ENCODE peak calls at places on chromosome 9, in eight cellular contexts. X is GM10248, S is WERI-Rb-1, R is tibial artery, G is neural crest cell, I is epithelial cell of proximal tubule, T is GM06990, A is cardiac muscle cell. O is an unnamed sample.

GRCh38 chr9:98686961-98687855 is 21.5 kb downstream of the GABBR2 start:
- DNase-seq in I (no peak), S (no peak), T (no peak), R (no peak), A (no peak), G (no peak), X (no peak), O (no peak)

GRCh38 chr9:69573666-69574456 is 98.3 kb downstream of the APBA1 start:
- DNase-seq in S (no peak), T (no peak), I (no peak), R (no peak), G (no peak), X (no peak), A (no peak), O (no peak)

GRCh38 chr9:29945012-29945411 is 2371.7 kb upstream of the C9orf72 start:
- DNase-seq in R (no peak), G (no peak), I (no peak), X (no peak), S (no peak), A (no peak), T (no peak), O (no peak)

GRCh38 chr9:17906841-17907779 is 328.2 kb downstream of the SH3GL2 start:
- DNase-seq in R (peak; percentile 66), G (no peak), X (peak; percentile 15), I (no peak), S (peak; percentile 9), A (peak; percentile 7), T (peak; percentile 6), O (peak; percentile 24)

GRCh38 chr9:98967680-98968079 is 24.0 kb downstream of the COL15A1 start:
- DNase-seq in T (no peak), X (no peak), A (no peak), R (peak; percentile 48), G (no peak), I (no peak), S (no peak), O (no peak)

GRCh38 chr9:86116425-86116824 is 17.1 kb upstream of the GOLM1 start:
- DNase-seq in R (no peak), T (no peak), A (no peak), X (no peak), I (no peak), G (no peak), S (no peak), O (no peak)

GRCh38 chr9:136231478-136232297 is 13.9 kb downstream of the QSOX2 start:
- DNase-seq in I (no peak), T (no peak), G (no peak), X (no peak), A (no peak), S (peak; percentile 86), R (no peak), O (no peak)

GRCh38 chr9:84670106-84670800 is 724 bp downstream of the NTRK2 start:
- DNase-seq in G (peak; percentile 25), T (peak; percentile 9), R (peak; percentile 70), A (peak; percentile 48), X (peak; percentile 18), S (no peak), I (no peak), O (peak; percentile 36)

GRCh38 chr9:103530934-103531333 is 535.8 kb downstream of the CYLC2 start:
- DNase-seq in A (no peak), T (no peak), S (no peak), G (no peak), X (no peak), R (no peak), I (no peak), O (no peak)

GRCh38 chr9:105693435-105694275 is 686 bp upstream of the TMEM38B start:
- DNase-seq in R (no peak), I (no peak), X (peak; percentile 31), A (no peak), S (no peak), G (no peak), T (no peak), O (peak; percentile 40)

GRCh38 chr9:89179535-89179919 is 909 bp upstream of the SHC3 start:
- DNase-seq in R (no peak), A (peak; percentile 4), X (no peak), G (no peak), T (no peak), I (peak; percentile 25), S (no peak), O (no peak)

GRCh38 chr9:79155308-79155707 is 416.5 kb upstream of the TLE4 start:
- DNase-seq in R (no peak), I (no peak), G (no peak), X (no peak), A (no peak), S (peak; percentile 19), T (no peak), O (no peak)

GRCh38 chr9:116213673-116214047 is 60.1 kb downstream of the PAPPA start:
- DNase-seq in I (no peak), T (no peak), S (no peak), R (no peak), G (no peak), A (no peak), X (no peak), O (no peak)

GRCh38 chr9:129394011-129394919 is 216.2 kb upstream of the IER5L start:
- DNase-seq in A (no peak), T (no peak), G (no peak), X (no peak), R (peak; percentile 59), S (no peak), I (no peak), O (no peak)

GRCh38 chr9:129396365-129396708 is 218.3 kb upstream of the IER5L start:
- DNase-seq in A (no peak), I (no peak), X (no peak), G (no peak), S (no peak), T (no peak), R (no peak), O (no peak)

GRCh38 chr9:129393064-129393463 is 215.0 kb upstream of the IER5L start:
- DNase-seq in T (no peak), G (no peak), I (no peak), X (no peak), S (no peak), A (no peak), R (peak; percentile 1), O (no peak)

GRCh38 chr9:129395633-129396364 is 217.7 kb upstream of the IER5L start:
- DNase-seq in A (no peak), S (no peak), G (no peak), T (no peak), R (no peak), I (no peak), X (no peak), O (no peak)

DNA sequence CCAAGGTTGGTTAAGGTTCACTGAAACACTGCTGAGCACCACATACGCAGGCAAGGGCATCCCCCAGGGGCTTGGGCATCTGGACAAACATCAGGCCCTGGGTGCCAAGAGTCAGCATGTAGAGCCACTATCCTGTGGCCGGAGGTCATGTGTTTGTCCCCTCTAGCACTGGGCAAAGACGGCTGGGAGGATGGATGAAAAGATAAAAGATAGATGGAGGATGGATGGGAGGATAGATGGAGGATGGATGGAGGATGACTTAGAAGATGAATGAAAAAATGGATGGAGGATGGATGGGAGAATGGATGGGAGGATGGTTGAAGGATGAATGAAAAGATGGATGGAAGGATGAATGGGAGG is 216.8 kb upstream of the IER5L start:
- DNase-seq in I (no peak), G (no peak), R (peak; percentile 47), S (no peak), X (no peak), A (no peak), T (no peak), O (no peak)
- TF ChIP-seq CTCF in I (no peak), G (no peak), R (no peak), S (no peak), X (no peak), A (no peak), T (no peak), O (no peak)

GRCh38 chr9:130661461-130662098 is 2.8 kb upstream of the PRDM12 start:
- DNase-seq in A (no peak), T (no peak), R (no peak), G (no peak), I (no peak), S (no peak), X (no peak), O (no peak)

GRCh38 chr9:130662927-130663257 is 1.5 kb upstream of the PRDM12 start:
- DNase-seq in T (no peak), I (no peak), R (no peak), G (no peak), S (no peak), X (no peak), A (no peak), O (no peak)

GRCh38 chr9:130663258-130664171 is 879 bp upstream of the PRDM12 start:
- DNase-seq in I (no peak), R (no peak), T (no peak), G (no peak), S (peak; percentile 52), X (no peak), A (no peak), O (no peak)

GRCh38 chr9:130660683-130661460 is 3.5 kb upstream of the PRDM12 start:
- DNase-seq in X (no peak), R (no peak), I (no peak), T (no peak), G (peak; percentile 64), S (peak; percentile 33), A (no peak), O (no peak)

GRCh38 chr9:130662099-130662926 is 2.1 kb upstream of the PRDM12 start:
- DNase-seq in G (no peak), X (no peak), R (no peak), I (no peak), S (peak; percentile 35), T (no peak), A (no peak), O (no peak)
- TF ChIP-seq CTCF in G (no peak), X (no peak), R (no peak), I (no peak), S (peak; percentile 65), T (no peak), A (no peak), O (no peak)

DNA sequence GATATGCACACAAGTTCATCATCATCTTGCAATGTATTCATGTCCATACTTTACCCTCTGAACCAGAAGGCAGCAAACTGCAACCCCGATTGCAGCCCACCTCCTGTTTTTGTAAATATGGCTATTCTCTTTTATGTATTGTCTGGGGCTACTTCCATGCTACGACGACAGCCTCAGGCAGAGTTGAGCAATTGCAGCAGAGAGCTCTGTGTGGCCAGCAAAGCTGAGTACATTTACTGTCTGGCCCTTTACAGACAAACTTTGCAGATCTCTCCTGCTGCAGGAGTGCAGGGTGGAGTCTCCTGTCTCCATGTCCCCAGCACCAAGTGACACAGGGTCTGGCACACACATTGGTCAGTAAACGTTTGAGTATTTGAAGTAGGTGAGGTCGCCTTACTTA is 27.0 kb downstream of the PRRC2B start:
- DNase-seq in R (no peak), X (no peak), T (no peak), A (no peak), G (no peak), I (no peak), S (no peak), O (no peak)
- TF ChIP-seq CTCF in R (no peak), X (no peak), T (no peak), A (peak; percentile 45), G (peak; percentile 11), I (peak; percentile 6), S (no peak), O (no peak)

DNA sequence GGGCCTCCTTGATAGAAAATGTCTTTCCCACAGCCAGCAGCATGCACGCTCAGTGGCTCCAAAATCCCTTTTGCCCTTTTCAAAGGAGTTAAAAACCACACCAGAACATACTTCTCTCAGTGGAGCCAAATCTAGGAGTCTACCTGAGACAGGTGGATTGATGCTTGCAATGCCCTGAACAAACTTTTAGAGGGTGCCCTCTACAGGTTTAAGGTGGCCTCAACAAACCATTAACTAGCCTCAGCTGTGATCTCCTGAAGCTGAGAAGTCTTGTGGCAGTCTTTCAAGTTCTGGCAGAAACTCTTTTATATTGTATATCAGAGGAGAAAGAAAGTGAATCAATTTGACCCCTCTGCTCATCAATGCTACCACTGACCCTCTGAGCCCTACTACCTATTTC is 125.4 kb downstream of the MED27 start:
- DNase-seq in G (no peak), X (no peak), T (no peak), A (peak; percentile 24), I (no peak), R (no peak), S (peak; percentile 30), O (no peak)
- TF ChIP-seq CTCF in G (peak; percentile 43), X (peak; percentile 15), T (peak; percentile 57), A (peak; percentile 24), I (peak; percentile 57), R (no peak), S (peak; percentile 75), O (no peak)

O was measured in GM13976.